ENCODE peak calls at places on chromosomes 12 and 14, in ten cellular contexts. K is IMR-90, W is ovary, H is LNCaP clone FGC, B is glutamatergic neuron, F is Peyer's patch, C is GM13976, O is lower lobe of right lung, D is PC-9, E is cardiac muscle cell. Q is an unnamed sample.

GRCh38 chr14:67734675-67735074 is 33.0 kb downstream of the RDH12 start:
- DNase-seq in K (peak), H (no peak), C (no peak), W (no peak), E (no peak), F (no peak), O (no peak), D (no peak), B (no peak), Q (no peak)

GRCh38 chr14:37665951-37666350 is 70.5 kb downstream of the TTC6 start:
- DNase-seq in D (no peak), W (no peak), O (no peak), F (no peak), C (no peak), H (no peak), B (no peak), K (no peak), E (no peak), Q (no peak)

GRCh38 chr14:92511472-92512247 is 1.9 kb upstream of the RIN3 start:
- DNase-seq in K (peak), E (no peak), B (no peak), C (no peak), O (no peak), W (no peak), F (peak), H (no peak), D (peak), Q (peak)

GRCh38 chr12:29762637-29763300 is 21.0 kb downstream of the TMTC1 start:
- DNase-seq in K (no peak), O (no peak), F (no peak), E (no peak), H (peak), W (no peak), C (no peak), B (no peak), D (no peak), Q (peak)

GRCh38 chr12:66851134-66851533 is 172.3 kb upstream of the GRIP1 start:
- DNase-seq in C (no peak), F (no peak), O (no peak), W (no peak), K (no peak), D (no peak), B (no peak), H (no peak), E (no peak), Q (no peak)

GRCh38 chr12:2013527-2014223 is 9.4 kb upstream of the DCP1B start:
- DNase-seq in E (peak), W (no peak), D (no peak), F (no peak), O (no peak), K (peak), C (no peak), B (no peak), H (no peak), Q (no peak)

GRCh38 chr14:65999865-66000264 is 486.3 kb upstream of the CCDC196 start:
- DNase-seq in B (no peak), W (no peak), F (no peak), E (no peak), H (no peak), D (no peak), K (no peak), C (no peak), O (no peak), Q (no peak)

GRCh38 chr12:92912672-92913071 is 16.4 kb downstream of the EEA1 start:
- DNase-seq in K (no peak), W (no peak), B (no peak), C (no peak), H (no peak), F (no peak), E (no peak), O (no peak), D (no peak), Q (no peak)

DNA sequence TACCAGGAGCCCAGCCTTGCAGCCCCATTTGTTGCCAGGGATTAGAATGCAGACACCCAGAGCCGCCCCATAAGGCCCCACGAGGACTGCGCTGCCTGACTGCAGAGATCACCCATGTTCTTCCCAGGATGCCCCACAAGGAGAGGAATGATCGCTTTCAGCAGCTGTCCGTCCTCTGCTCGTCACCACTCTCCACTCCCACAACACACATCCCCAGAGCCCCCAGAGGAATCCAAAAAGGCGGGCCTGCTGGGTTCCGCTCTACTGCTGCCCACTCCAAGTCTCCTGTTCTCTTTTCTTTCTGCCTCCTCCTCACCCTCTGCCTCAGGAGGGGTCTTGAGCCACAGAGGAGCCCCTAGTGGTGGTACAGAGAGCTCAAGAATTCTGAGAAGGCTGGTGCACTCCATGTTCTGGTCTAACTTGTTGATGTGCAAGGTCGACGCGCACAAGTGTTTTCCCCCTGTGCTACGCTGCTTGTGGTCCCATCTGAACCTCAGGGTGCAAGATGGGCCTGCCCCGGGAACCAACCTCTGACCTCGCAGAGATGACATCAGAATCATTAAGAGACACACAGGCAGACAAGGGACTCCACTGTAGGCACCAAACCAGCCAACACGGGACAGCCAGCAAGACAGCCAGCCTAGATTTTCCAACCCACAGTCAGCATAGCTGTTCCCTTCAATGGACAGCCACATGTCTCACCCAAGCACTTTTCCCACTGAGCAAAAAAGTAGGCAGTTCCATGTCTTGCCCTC is 30.0 kb downstream of the PXN start:
- DNase-seq in C (no peak), F (no peak), B (peak), H (no peak), D (no peak), K (no peak), W (no peak), E (peak), O (no peak), Q (no peak)
- TF ChIP-seq CTCF in C (no peak), F (no peak), B (peak), H (peak), D (no peak), K (peak), W (no peak), E (peak), O (no peak), Q (no peak)

DNA sequence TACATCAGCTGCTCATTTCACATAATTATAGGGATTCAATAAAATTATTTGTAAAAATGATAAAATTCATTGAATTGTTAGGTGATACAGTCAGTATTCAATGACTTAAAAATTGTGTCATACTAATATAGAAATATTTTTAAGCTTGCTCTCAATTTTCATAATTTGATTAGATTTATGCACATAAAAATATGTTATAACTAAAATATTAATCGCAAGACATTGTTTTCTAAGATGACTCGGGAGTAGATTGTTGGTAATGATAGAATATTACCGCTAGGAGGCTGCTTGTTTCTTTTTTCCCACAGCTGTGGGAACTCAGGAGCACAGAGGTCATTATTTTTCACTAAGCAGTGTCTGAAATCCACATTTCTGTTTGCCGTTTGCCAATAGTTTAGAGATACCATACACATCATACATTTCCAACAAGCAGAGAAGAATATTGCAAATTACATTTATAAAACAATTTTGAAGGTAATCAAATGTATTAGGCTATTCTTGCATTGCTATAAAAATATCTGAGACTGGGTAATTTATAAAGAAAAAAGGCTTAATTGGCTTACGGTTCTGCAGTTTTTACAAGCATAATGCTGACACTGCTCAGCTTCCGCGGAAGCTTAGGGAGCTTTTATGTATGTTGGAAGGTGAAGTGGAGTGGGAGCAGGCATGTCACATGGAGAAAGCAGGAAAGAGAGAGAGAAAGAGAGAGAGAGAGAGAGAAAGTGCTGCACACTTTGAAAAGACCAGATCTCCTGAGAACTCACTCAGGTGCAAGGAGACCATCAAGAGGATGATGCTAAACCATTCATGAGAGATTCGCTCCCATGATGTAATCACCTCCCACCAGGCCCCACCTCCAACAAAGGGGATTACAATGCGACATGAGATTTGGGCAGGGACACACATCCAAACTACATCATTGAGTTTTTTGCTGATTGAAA is 9.2 kb downstream of the CD69 start:
- DNase-seq in E (peak), W (no peak), H (no peak), O (no peak), D (no peak), K (peak), B (no peak), F (no peak), C (no peak), Q (peak)
- TF ChIP-seq CTCF in E (peak), W (no peak), H (peak), O (no peak), D (peak), K (peak), B (peak), F (no peak), C (peak), Q (no peak)

GRCh38 chr12:10615532-10615931 is 2.1 kb upstream of the MAGOHB start:
- DNase-seq in K (no peak), E (no peak), D (no peak), F (no peak), W (no peak), C (no peak), H (peak), O (no peak), B (no peak), Q (no peak)
- TF ChIP-seq CTCF in K (no peak), E (no peak), D (no peak), F (no peak), W (no peak), C (no peak), H (peak), O (no peak), B (peak), Q (no peak)

GRCh38 chr14:59570122-59570521 is 6.5 kb downstream of the CCDC175 start:
- DNase-seq in C (no peak), W (no peak), F (no peak), D (no peak), K (no peak), H (no peak), B (no peak), E (no peak), O (no peak), Q (peak)
- TF ChIP-seq CTCF in C (no peak), W (no peak), F (no peak), D (peak), K (peak), H (peak), B (no peak), E (peak), O (no peak), Q (no peak)

DNA sequence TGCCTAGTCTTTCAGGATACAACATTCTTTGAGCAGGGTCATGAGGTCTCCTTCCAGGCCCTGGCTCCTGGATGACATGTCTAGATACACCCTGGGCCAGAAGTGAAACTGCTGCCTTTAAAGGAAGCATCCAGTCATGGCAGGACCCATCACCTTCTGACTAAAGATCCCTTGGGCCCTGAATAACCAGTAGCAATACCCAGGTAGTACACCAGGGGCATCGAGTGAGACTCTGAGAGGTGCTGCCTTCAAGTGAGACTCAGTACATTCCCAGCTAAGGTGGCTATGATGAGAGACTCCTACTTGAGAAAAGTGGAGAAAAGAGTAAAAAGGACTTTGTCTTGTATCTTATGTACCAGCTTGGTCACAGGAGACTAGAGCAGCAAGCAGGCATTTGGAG is 23.5 kb downstream of the OR6C68 start:
- DNase-seq in K (no peak), E (no peak), W (no peak), D (no peak), B (no peak), H (no peak), F (no peak), C (no peak), O (no peak), Q (peak)
- TF ChIP-seq CTCF in K (no peak), E (no peak), W (no peak), D (peak), B (no peak), H (no peak), F (no peak), C (no peak), O (no peak), Q (no peak)

GRCh38 chr12:116860281-116860680 is 21.0 kb downstream of the HRK start:
- DNase-seq in W (no peak), K (no peak), C (no peak), O (no peak), B (no peak), D (no peak), F (no peak), E (no peak), H (no peak), Q (no peak)

GRCh38 chr12:116862167-116862566 is 19.1 kb downstream of the HRK start:
- DNase-seq in D (no peak), H (no peak), K (no peak), F (no peak), C (no peak), B (no peak), O (no peak), E (no peak), W (no peak), Q (no peak)

GRCh38 chr12:116861331-116861730 is 19.9 kb downstream of the HRK start:
- DNase-seq in H (no peak), O (no peak), E (no peak), K (peak), B (peak), D (no peak), W (peak), C (peak), F (peak), Q (no peak)

GRCh38 chr12:116864371-116865160 is 16.7 kb downstream of the HRK start:
- DNase-seq in H (no peak), F (no peak), W (no peak), E (no peak), D (peak), K (peak), C (no peak), B (no peak), O (no peak), Q (peak)

GRCh38 chr12:116863275-116863767 is 17.9 kb downstream of the HRK start:
- DNase-seq in W (no peak), H (no peak), E (no peak), F (no peak), D (no peak), C (no peak), O (no peak), K (peak), B (no peak), Q (no peak)
- TF ChIP-seq CTCF in W (no peak), H (peak), E (peak), F (no peak), D (peak), C (peak), O (peak), K (peak), B (peak), Q (peak)